ENCODE peak calls at places on chromosomes 5 and 9, in eight cellular contexts. B is GM23248, O is iPS DF 6.9, D is Panc1, J is left lung, U is uterus, E is endothelial cell of umbilical vein, R is body of pancreas. P is an unnamed sample.

GRCh38 chr5:82821978-82822927 is 254.9 kb downstream of the TMEM167A start:
- DNase-seq in O (no peak), J (no peak), E (no peak), B (peak; percentile 26), D (no peak), U (no peak), R (no peak), P (no peak)

GRCh38 chr5:112703866-112704820 is 33.5 kb upstream of the APC start:
- DNase-seq in J (no peak), U (no peak), R (no peak), D (no peak), B (peak; percentile 49), O (no peak), E (peak; percentile 80), P (no peak)

GRCh38 chr5:170635706-170636105 is 131.9 kb downstream of the KCNIP1 start:
- DNase-seq in J (no peak), B (no peak), E (no peak), O (no peak), U (no peak), D (no peak), R (no peak), P (no peak)

GRCh38 chr9:114089206-114089840 is 9.8 kb downstream of the KIF12 start:
- DNase-seq in D (no peak), O (no peak), E (no peak), U (no peak), B (no peak), R (no peak), J (no peak), P (no peak)

GRCh38 chr5:45725537-45725936 is 29.4 kb upstream of the HCN1 start:
- DNase-seq in O (no peak), U (no peak), J (no peak), D (no peak), B (no peak), R (no peak), E (no peak), P (no peak)

GRCh38 chr9:112819635-112820496 is 69.3 kb downstream of the SNX30 start:
- DNase-seq in B (peak; percentile 85), D (peak; percentile 12), E (peak; percentile 50), O (peak; percentile 48), J (peak; percentile 47), R (peak; percentile 54), U (peak; percentile 60), P (peak; percentile 62)

GRCh38 chr9:133563286-133564213 is 29.0 kb downstream of the ADAMTSL2 start:
- DNase-seq in O (no peak), B (peak; percentile 40), D (no peak), R (no peak), E (no peak), J (no peak), U (peak; percentile 54), P (no peak)

GRCh38 chr9:27292646-27293045 is 4.3 kb downstream of the EQTN start:
- DNase-seq in B (peak; percentile 81), R (peak; percentile 12), O (no peak), J (no peak), E (no peak), U (peak; percentile 66), D (no peak), P (peak; percentile 70)

GRCh38 chr5:163409384-163409783 is 28.0 kb upstream of the CCNG1 start:
- DNase-seq in R (no peak), E (no peak), J (no peak), U (no peak), D (no peak), O (no peak), B (no peak), P (no peak)

GRCh38 chr9:125932012-125932411 is 184.8 kb downstream of the PBX3 start:
- DNase-seq in J (peak; percentile 46), B (peak; percentile 99), O (no peak), R (peak; percentile 11), E (peak; percentile 93), D (peak; percentile 25), U (peak; percentile 21), P (no peak)

GRCh38 chr5:73268826-73269225 is 95.8 kb downstream of the TMEM174 start:
- DNase-seq in U (no peak), D (no peak), J (no peak), O (no peak), E (no peak), B (no peak), R (no peak), P (no peak)

GRCh38 chr9:20620658-20621552 is 1.4 kb downstream of the MLLT3 start:
- DNase-seq in J (peak; percentile 41), E (peak; percentile 54), R (peak; percentile 46), D (no peak), O (no peak), B (peak; percentile 69), U (peak; percentile 43), P (no peak)

GRCh38 chr5:143554194-143554717 is 150.8 kb upstream of the NR3C1 start:
- DNase-seq in U (no peak), D (no peak), J (no peak), E (no peak), O (no peak), B (peak; percentile 98), R (no peak), P (no peak)

GRCh38 chr5:119301210-119301609 is 54.6 kb upstream of the TNFAIP8 start:
- DNase-seq in O (no peak), J (no peak), D (no peak), U (no peak), E (no peak), B (no peak), R (no peak), P (no peak)

GRCh38 chr5:143582869-143583268 is 179.4 kb upstream of the NR3C1 start:
- DNase-seq in B (peak; percentile 31), D (no peak), O (no peak), E (no peak), J (no peak), R (no peak), U (no peak), P (peak; percentile 45)

GRCh38 chr5:96331681-96332361 is 101.2 kb downstream of the PCSK1 start:
- DNase-seq in O (no peak), B (no peak), J (no peak), E (no peak), R (no peak), U (no peak), D (no peak), P (no peak)

GRCh38 chr5:67537439-67538342 is 341.1 kb upstream of the CD180 start:
- DNase-seq in R (no peak), E (peak; percentile 11), D (no peak), U (no peak), J (no peak), B (peak; percentile 35), O (no peak), P (no peak)
- H3K4me3 ChIP-seq in R (no peak overlapping the region), E (peak overlapping the region; percentile 2), D (no peak overlapping the region), U (peak overlapping the region; percentile 23), J (peak overlapping the region; percentile 13), B (peak overlapping the region; percentile 56), O (no peak overlapping the region), P (no peak overlapping the region)

GRCh38 chr9:105354448-105354847 is 93.4 kb upstream of the FSD1L start:
- DNase-seq in U (no peak), D (no peak), R (no peak), O (no peak), J (no peak), E (no peak), B (no peak), P (no peak)
- H3K36me3 ChIP-seq in U (no peaks in the 10 kb centered on the region), D (no peaks in the 10 kb centered on the region), R (no peaks in the 10 kb centered on the region), O (no peaks in the 10 kb centered on the region), J (no peaks in the 10 kb centered on the region), E (no peaks in the 10 kb centered on the region), B (peaks cover 6% of the 10 kb centered on the region), P (peaks cover 68% of the 10 kb centered on the region)

DNA sequence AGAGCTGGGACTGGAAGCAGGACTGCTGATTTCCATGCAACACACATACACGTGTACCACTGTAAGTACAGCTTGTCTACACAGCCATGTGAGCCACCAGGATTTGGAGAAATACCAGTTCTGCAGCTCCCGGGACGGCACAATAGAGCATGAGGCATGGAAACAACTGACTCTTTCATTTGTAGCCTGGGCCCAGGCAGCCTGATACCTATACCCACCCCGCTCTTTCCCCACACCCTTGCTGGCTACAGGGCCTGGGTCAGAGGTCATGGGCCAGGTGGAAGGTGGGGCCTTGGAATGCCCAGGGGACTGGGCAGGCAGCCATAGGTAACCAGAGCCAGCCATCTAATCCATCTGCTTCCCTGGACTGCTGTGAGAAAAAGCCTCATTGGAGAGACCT is 39.0 kb upstream of the ZSWIM6 start:
- DNase-seq in U (no peak), B (no peak), J (no peak), O (no peak), D (no peak), E (no peak), R (peak; percentile 82), P (no peak)
- H3K27ac ChIP-seq in U (no peak overlapping the region), B (no peak overlapping the region), J (no peak overlapping the region), O (no peak overlapping the region), D (no peak overlapping the region), E (no peak overlapping the region), R (peak overlapping the region; percentile 78), P (no peak overlapping the region)

DNA sequence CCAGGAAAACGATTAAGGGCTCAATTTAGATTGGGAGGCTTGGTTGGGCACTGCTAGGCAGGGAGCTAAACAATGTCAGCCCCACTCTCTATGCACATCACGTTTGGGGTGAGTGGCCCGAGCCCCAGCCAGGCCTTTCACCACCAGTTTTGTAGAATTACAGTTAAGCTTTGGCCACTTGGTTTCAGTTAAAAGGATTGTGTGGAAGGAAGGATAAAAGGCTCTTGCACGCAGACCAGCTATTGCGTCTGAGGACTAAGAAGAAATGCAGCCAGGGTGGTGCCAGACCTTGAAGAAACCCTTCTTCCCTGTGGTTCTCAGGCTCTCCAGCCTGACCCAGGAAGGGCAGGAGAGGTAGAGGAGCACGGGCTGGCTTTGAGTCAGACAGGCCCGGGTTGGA is 125.3 kb upstream of the SLC44A1 start:
- DNase-seq in B (no peak), U (no peak), O (no peak), R (no peak), J (no peak), D (no peak), E (no peak), P (no peak)
- H3K4me3 ChIP-seq in B (no peak overlapping the region), U (no peak overlapping the region), O (no peak overlapping the region), R (no peak overlapping the region), J (no peak overlapping the region), D (no peak overlapping the region), E (no peak overlapping the region), P (no peak overlapping the region)

GRCh38 chr9:99144966-99145365 is 40.1 kb downstream of the TGFBR1 start:
- DNase-seq in D (no peak), J (no peak), R (no peak), O (no peak), U (no peak), E (no peak), B (no peak), P (no peak)
- H3K36me3 ChIP-seq in D (no peaks in the 10 kb centered on the region), J (no peaks in the 10 kb centered on the region), R (no peaks in the 10 kb centered on the region), O (peaks cover 4% of the 10 kb centered on the region), U (no peaks in the 10 kb centered on the region), E (peaks cover 1% of the 10 kb centered on the region), B (peaks cover 85% of the 10 kb centered on the region), P (peaks cover 81% of the 10 kb centered on the region)

GRCh38 chr5:149421834-149422233 is 42.7 kb upstream of the IL17B start:
- DNase-seq in J (no peak), O (no peak), E (no peak), D (no peak), R (no peak), U (no peak), B (peak; percentile 78), P (no peak)
- H3K27ac ChIP-seq in J (peak overlapping the region; percentile 70), O (no peak overlapping the region), E (no peak overlapping the region), D (no peak overlapping the region), R (no peak overlapping the region), U (peak overlapping the region; percentile 99), B (peak overlapping the region; percentile 48), P (peak overlapping the region; percentile 72)